ENCODE peak calls at places on chromosomes 13 and 19, in nine cellular contexts. X is A549, U is stomach, C is body of pancreas, Q is upper lobe of left lung, F is breast epithelium, H is ovary, J is endothelial cell of umbilical vein, D is IMR-90. V is an unnamed sample.

GRCh38 chr19:46608581-46609345 is 7.6 kb downstream of the CALM3 start:
- DNase-seq in J (no peak), D (no peak), U (no peak), C (peak), Q (no peak), F (no peak), X (no peak), H (peak), V (no peak)

GRCh38 chr19:19871932-19872331 is 6.2 kb downstream of the ZNF253 start:
- DNase-seq in C (no peak), H (no peak), F (no peak), Q (no peak), X (no peak), D (no peak), J (no peak), U (no peak), V (no peak)

GRCh38 chr19:13118424-13119193 is 545 bp downstream of the NACC1 start:
- DNase-seq in D (peak), J (no peak), H (peak), Q (peak), F (peak), X (peak), U (peak), C (peak), V (peak)

GRCh38 chr19:10640361-10640760 is 13.8 kb upstream of the ILF3 start:
- DNase-seq in C (no peak), Q (no peak), H (no peak), D (no peak), F (no peak), U (no peak), J (no peak), X (no peak), V (no peak)

GRCh38 chr13:114105351-114106225 is 26.8 kb downstream of the RASA3 start:
- DNase-seq in X (no peak), J (no peak), Q (peak), F (peak), U (no peak), H (peak), C (no peak), D (no peak), V (peak)

GRCh38 chr19:18590273-18591272 is 2.0 kb downstream of the REX1BD start:
- DNase-seq in X (peak), J (no peak), D (peak), U (no peak), Q (no peak), H (peak), F (no peak), C (no peak), V (no peak)

GRCh38 chr13:35964764-35965163 is 166.4 kb downstream of the DCLK1 start:
- DNase-seq in F (no peak), H (no peak), X (no peak), J (peak), Q (no peak), D (peak), C (no peak), U (no peak), V (no peak)

GRCh38 chr13:98910501-98910951 is 67.3 kb downstream of the DOCK9 start:
- DNase-seq in X (peak), H (no peak), Q (no peak), C (no peak), D (peak), F (no peak), J (peak), U (no peak), V (no peak)

GRCh38 chr13:74406439-74406838 is 272.2 kb upstream of the KLF12 start:
- DNase-seq in U (no peak), H (no peak), F (no peak), Q (no peak), X (no peak), J (no peak), D (no peak), C (no peak), V (no peak)

DNA sequence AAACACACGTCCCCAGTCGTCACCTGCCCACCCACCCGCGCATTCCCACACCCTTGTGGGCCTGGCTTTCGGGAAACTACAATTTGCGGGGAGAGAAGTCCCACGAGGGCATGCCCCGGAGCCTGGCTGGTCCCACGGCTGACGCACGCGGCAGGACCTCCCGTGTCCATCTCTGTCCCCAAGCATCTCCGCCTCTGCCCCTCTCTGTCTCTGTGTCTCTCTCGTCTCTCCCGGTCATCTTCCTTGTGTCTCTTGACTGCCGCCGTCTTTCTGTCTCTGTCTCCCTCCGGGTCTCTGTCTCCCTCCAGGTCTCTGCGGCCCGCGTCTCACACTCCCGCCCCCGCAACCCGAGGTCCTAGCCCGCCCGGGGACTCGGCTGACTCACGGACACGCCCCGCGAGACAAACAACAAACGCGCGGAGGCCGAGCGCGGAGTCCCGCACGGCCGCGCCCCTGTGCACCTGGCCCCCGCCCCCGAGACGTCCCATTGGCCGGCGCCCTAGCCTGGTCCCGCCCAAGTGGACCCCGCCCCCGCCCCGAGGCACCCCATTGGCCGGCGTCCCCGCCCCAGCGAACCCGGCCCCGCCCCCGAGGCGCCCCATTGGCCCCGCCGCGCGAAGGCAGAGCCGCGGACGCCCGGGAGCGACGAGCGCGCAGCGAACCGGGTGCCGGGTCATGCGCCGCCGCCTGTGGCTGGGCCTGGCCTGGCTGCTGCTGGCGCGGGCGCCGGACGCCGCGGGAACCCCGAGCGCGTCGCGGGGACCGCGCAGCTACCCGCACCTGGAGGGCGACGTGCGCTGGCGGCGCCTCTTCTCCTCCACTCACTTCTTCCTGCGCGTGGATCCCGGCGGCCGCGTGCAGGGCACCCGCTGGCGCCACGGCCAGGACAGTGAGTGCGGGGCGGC is at the start of gene FGF22:
- DNase-seq in F (peak), J (peak), H (peak), D (peak), X (peak), U (peak), Q (peak), C (peak), V (peak)
- H3K4me3 ChIP-seq in F (peak), J (peak), H (peak), D (peak), X (peak), U (peak), Q (peak), C (no peak), V (peak)

GRCh38 chr13:39037880-39038568 is at the start of the genes NHLRC3 and PROSER1:
- DNase-seq in Q (peak), J (peak), F (peak), D (peak), H (peak), X (peak), U (peak), C (peak), V (peak)
- TF ChIP-seq POLR2A in Q (peak), J (peak), F (no peak), D (peak), H (no peak), X (peak), U (no peak), C (peak), V (no peak)

DNA sequence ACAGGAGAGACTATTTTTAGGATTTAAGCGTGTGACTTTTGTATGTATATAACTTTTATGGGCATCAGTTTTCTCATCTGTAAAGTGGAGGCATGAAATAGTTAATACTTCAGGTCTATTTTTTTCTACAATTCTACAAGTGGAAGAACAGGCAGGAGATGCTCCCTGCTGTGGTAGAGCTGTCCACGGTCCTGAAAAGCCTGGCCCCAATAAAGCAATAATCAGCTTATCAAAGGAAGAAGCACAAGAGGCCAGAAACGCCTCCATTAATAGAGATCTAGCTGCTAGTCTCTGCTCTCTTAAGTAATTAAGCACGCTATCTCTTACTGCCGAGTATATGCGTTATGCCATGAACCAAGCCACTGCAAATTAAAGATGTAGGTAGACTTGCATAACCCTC is 28.0 kb upstream of the WASF3 start:
- DNase-seq in D (peak), J (peak), U (peak), H (peak), C (peak), Q (no peak), X (no peak), F (no peak), V (no peak)
- H3K4me3 ChIP-seq in D (no peak), J (no peak), U (no peak), H (no peak), C (no peak), Q (no peak), X (no peak), F (no peak), V (no peak)

GRCh38 chr19:42253245-42254082 is 1.5 kb downstream of the ERF start:
- DNase-seq in D (peak), F (no peak), Q (peak), X (peak), C (peak), H (peak), U (peak), J (peak), V (peak)

GRCh38 chr19:42254850-42255765 is at the start of gene ERF:
- DNase-seq in D (peak), X (peak), J (peak), C (peak), Q (peak), U (peak), H (peak), F (peak), V (peak)

GRCh38 chr19:42254083-42254849 is 662 bp downstream of the ERF start:
- DNase-seq in C (peak), F (peak), H (peak), D (peak), U (peak), X (peak), Q (peak), J (peak), V (peak)

GRCh38 chr19:42252365-42253244 is 2.3 kb downstream of the ERF start:
- DNase-seq in C (peak), D (peak), X (peak), H (peak), Q (peak), U (no peak), J (no peak), F (no peak), V (peak)

DNA sequence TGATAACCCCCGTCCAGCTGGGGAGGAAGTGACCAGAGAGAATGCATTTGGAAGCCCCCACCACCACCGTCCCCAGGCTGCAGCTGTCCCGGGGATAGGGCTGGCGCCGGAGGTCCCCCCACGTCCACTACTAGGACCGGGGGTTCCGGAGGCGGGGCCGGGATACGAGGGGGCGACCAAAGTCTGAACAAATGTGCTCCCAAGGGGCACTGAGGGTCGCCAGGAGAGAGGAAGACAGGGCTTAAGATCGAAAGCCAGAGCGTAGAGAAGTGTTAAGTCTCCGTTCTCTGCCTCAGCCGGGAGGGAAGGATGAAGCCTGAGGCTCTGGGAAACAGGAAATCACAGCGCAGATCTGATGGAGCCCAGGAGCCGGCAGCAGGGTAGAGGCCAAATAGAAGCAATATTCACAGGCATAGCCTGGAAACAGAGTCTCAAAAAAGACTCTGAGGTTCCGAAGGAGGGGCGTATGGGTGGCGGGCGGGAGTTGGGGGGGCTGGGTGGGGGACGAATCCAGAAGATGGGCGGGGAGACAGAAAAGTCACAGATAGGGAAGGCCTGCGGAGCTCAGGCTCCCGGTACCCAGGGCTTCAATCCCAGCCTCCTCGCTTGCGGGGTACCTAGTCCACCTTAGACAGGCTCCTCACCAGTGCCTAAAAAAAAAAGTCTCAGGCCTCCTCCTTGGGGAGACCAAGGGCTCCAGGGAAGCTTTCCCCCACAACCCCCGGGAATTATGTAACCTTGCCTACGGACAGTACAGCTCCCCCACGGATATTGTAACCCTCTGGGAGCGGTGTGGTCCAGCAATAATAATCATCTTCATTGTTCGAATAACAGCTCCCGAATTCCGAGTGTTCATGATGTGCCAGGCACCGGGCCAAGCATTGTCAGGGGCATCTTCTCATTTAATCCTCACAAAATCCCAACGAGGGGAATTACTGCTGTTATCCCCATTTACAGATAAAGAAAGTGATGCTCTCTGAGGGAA is 1.1 kb upstream of the ERF start:
- DNase-seq in C (no peak), D (peak), H (peak), U (no peak), F (no peak), X (peak), Q (no peak), J (peak), V (peak)
- TF ChIP-seq POLR2A in C (no peak), D (no peak), H (peak), U (no peak), F (no peak), X (peak), Q (no peak), J (peak), V (peak)

DNA sequence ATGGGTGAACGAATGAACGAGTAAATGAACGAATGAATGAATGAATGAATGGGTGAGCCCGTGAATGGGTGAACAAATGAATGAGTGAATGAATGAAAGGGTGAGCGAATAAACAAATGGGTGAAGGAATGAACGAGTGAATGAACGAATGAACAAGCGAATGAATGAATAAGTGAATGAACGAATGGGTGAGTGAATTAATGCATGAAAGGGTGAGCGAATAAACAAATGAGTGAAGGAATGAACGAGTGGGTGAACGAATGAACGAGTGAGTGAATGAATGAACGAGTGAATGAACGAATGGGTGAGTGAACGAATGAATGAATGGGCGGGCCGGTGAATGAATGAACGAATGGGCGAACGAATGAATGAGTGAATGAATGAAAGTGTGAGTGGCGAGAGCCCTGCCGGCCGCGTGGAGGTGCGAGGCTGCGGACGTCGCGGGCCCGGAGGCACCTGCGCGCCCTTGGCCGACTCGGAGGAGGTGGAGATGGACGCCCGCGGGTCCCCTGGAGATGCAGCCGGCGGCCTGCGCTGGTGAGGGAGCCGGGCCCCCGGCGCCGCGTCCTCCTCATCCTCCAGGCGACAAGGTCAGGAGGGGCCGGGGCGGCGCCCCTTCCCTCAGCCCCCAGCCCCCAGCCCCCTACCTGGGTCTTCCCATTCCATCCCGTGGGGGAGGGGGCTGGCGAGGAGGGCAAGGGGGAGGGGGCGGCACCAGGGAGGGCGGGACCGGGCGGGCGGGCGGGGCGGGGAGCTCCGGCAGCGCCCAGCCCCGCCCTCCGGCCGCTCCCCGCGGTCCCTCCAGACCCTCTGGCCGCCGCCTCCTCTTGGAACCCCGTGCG is 15.4 kb downstream of the ANKRD24 start:
- DNase-seq in H (no peak), J (no peak), D (no peak), X (peak), U (no peak), C (no peak), Q (no peak), F (no peak), V (no peak)
- H3K4me3 ChIP-seq in H (no peak), J (no peak), D (no peak), X (peak), U (no peak), C (no peak), Q (no peak), F (no peak), V (no peak)

GRCh38 chr19:3480383-3481091 is at the start of gene SMIM24:
- DNase-seq in U (peak), Q (no peak), H (no peak), F (no peak), D (no peak), X (no peak), C (no peak), J (no peak), V (no peak)
- TF ChIP-seq POLR2A in U (no peak), Q (no peak), H (no peak), F (no peak), D (no peak), X (no peak), C (no peak), J (no peak), V (no peak)

GRCh38 chr13:78598382-78598781 is 5.0 kb downstream of the POU4F1 start:
- DNase-seq in H (no peak), U (no peak), F (no peak), J (no peak), X (no peak), C (no peak), Q (no peak), D (no peak), V (no peak)

GRCh38 chr13:78595458-78595818 is 7.9 kb downstream of the POU4F1 start:
- DNase-seq in F (no peak), H (no peak), D (no peak), U (no peak), C (no peak), X (no peak), J (no peak), Q (no peak), V (no peak)

GRCh38 chr13:78596701-78597550 is 6.4 kb downstream of the POU4F1 start:
- DNase-seq in C (no peak), Q (no peak), D (no peak), H (no peak), F (no peak), J (no peak), U (no peak), X (no peak), V (no peak)

GRCh38 chr13:78593652-78594494 is 9.5 kb downstream of the POU4F1 start:
- DNase-seq in D (no peak), X (no peak), H (no peak), F (no peak), C (no peak), Q (no peak), J (no peak), U (no peak), V (no peak)

GRCh38 chr13:78595819-78596700 is 7.3 kb downstream of the POU4F1 start:
- DNase-seq in J (no peak), C (no peak), X (peak), F (no peak), H (no peak), Q (no peak), D (no peak), U (no peak), V (no peak)
- H3K4me3 ChIP-seq in J (no peak), C (no peak), X (peak), F (peak), H (no peak), Q (no peak), D (peak), U (no peak), V (no peak)

GRCh38 chr19:49911381-49912145 is 14.9 kb upstream of the IL4I1 start:
- DNase-seq in C (no peak), H (no peak), Q (no peak), U (no peak), J (peak), X (no peak), F (no peak), D (peak), V (no peak)
- TF ChIP-seq POLR2A in C (no peak), H (no peak), Q (no peak), U (no peak), J (no peak), X (no peak), F (no peak), D (no peak), V (no peak)

GRCh38 chr13:50912851-50913250 is 3.3 kb downstream of the RNASEH2B start:
- DNase-seq in H (no peak), X (no peak), U (no peak), F (no peak), C (no peak), J (no peak), D (peak), Q (no peak), V (no peak)

GRCh38 chr13:50911937-50912624 is 2.5 kb downstream of the RNASEH2B start:
- DNase-seq in C (peak), Q (peak), H (peak), U (peak), X (peak), J (peak), D (peak), F (peak), V (peak)

GRCh38 chr13:50910483-50910805 is 853 bp downstream of the RNASEH2B start:
- DNase-seq in F (peak), J (peak), D (peak), H (no peak), X (peak), Q (peak), C (no peak), U (no peak), V (no peak)

GRCh38 chr13:50909605-50910482 is at the start of gene RNASEH2B:
- DNase-seq in F (peak), C (peak), J (peak), X (peak), D (peak), Q (peak), U (peak), H (peak), V (peak)

GRCh38 chr13:50911051-50911690 is 1.6 kb downstream of the RNASEH2B start:
- DNase-seq in D (no peak), Q (no peak), J (peak), C (no peak), U (no peak), F (no peak), H (no peak), X (no peak), V (no peak)
- H3K4me3 ChIP-seq in D (no peak), Q (peak), J (no peak), C (no peak), U (peak), F (peak), H (peak), X (peak), V (peak)

GRCh38 chr19:34171877-34172660 is at the start of gene LSM14A:
- DNase-seq in J (peak), D (peak), C (peak), X (peak), F (peak), Q (peak), H (peak), U (peak), V (peak)
- TF ChIP-seq POLR2A in J (peak), D (peak), C (peak), X (peak), F (peak), Q (peak), H (peak), U (no peak), V (peak)

V was measured in uterus.